ENCODE peak calls at places on chromosome 14, in four cellular contexts. G is SW480, C is EL, F is DMS 273 treated with DMSO at 0.1 percent for 48 hours. P is an unnamed sample.

GRCh38 chr14:103109789-103110415 is 13.4 kb upstream of the TNFAIP2 start:
- DNase-seq in G (peak; percentile 80), C (peak; percentile 94), F (peak; percentile 26), P (no peak)

GRCh38 chr14:105500726-105501101 is 9.7 kb downstream of the TEDC1 start:
- DNase-seq in G (no peak), C (no peak), F (no peak), P (no peak)

GRCh38 chr14:83958359-83958758 is 1571.6 kb upstream of the FLRT2 start:
- DNase-seq in G (no peak), C (no peak), F (no peak), P (no peak)

GRCh38 chr14:49249022-49249421 is 337.2 kb downstream of the RPS29 start:
- DNase-seq in G (peak; percentile 26), C (no peak), F (no peak), P (no peak)

GRCh38 chr14:101480747-101481530 is 80.4 kb upstream of the DIO3 start:
- DNase-seq in G (no peak), C (no peak), F (no peak), P (peak; percentile 44)

GRCh38 chr14:87149583-87150354 is 843.2 kb downstream of the GALC start:
- DNase-seq in G (no peak), C (peak; percentile 35), F (no peak), P (peak; percentile 68)

GRCh38 chr14:65462411-65462810 is 49.9 kb downstream of the FUT8 start:
- DNase-seq in G (peak; percentile 84), C (peak; percentile 81), F (no peak), P (no peak)

GRCh38 chr14:106308839-106309389 is 782.5 kb downstream of the TMEM121 start:
- DNase-seq in G (peak; percentile 21), C (no peak), F (peak; percentile 8), P (no peak)

GRCh38 chr14:50669441-50669986 is 1.4 kb upstream of the SAV1 start:
- DNase-seq in G (peak; percentile 2), C (no peak), F (no peak), P (no peak)

GRCh38 chr14:35044939-35045797 is 904 bp upstream of the FAM177A1 start:
- DNase-seq in G (no peak), C (no peak), F (no peak), P (no peak)

GRCh38 chr14:102872020-102872419 is 50.4 kb upstream of the AMN start:
- DNase-seq in G (no peak), C (no peak), F (no peak), P (no peak)

GRCh38 chr14:69654109-69654508 is 42.7 kb downstream of the SUSD6 start:
- DNase-seq in G (no peak), C (no peak), F (no peak), P (no peak)

GRCh38 chr14:96538663-96539317 is 36.6 kb downstream of the PAPOLA start:
- DNase-seq in G (no peak), C (no peak), F (no peak), P (no peak)

GRCh38 chr14:103103461-103104388 is 9.2 kb downstream of the EXOC3L4 start:
- DNase-seq in G (peak; percentile 85), C (peak; percentile 69), F (peak; percentile 86), P (no peak)

GRCh38 chr14:103727313-103728000 is 11.8 kb downstream of the ZFYVE21 start:
- DNase-seq in G (no peak), C (no peak), F (no peak), P (no peak)

GRCh38 chr14:81401420-81402122 is 1.4 kb upstream of the STON2 start:
- DNase-seq in G (peak; percentile 93), C (peak; percentile 88), F (no peak), P (peak; percentile 88)

GRCh38 chr14:61285364-61285763 is 4.2 kb upstream of the TMEM30B start:
- DNase-seq in G (no peak), C (no peak), F (no peak), P (no peak)

GRCh38 chr14:24367506-24368214 is at the start of gene NFATC4:
- DNase-seq in G (peak; percentile 59), C (peak; percentile 97), F (peak; percentile 77), P (peak; percentile 97)

GRCh38 chr14:57493467-57494181 is at the start of gene CCDC198:
- DNase-seq in G (no peak), C (peak; percentile 9), F (no peak), P (no peak)

GRCh38 chr14:64649383-64649998 is 54.7 kb upstream of the PLEKHG3 start:
- DNase-seq in G (no peak), C (peak; percentile 38), F (no peak), P (no peak)

GRCh38 chr14:69615471-69616407 is 4.3 kb downstream of the SUSD6 start:
- DNase-seq in G (no peak), C (peak; percentile 81), F (peak; percentile 46), P (no peak)

GRCh38 chr14:57136669-57137068 is 132.0 kb downstream of the EXOC5 start:
- DNase-seq in G (no peak), C (no peak), F (peak; percentile 70), P (no peak)

GRCh38 chr14:31045501-31046080 is 19.4 kb upstream of the STRN3 start:
- DNase-seq in G (no peak), C (no peak), F (no peak), P (no peak)

GRCh38 chr14:39229222-39229543 is 4.5 kb upstream of the MIA2 start:
- DNase-seq in G (no peak), C (no peak), F (no peak), P (no peak)

GRCh38 chr14:97117693-97118092 is 320.5 kb downstream of the VRK1 start:
- DNase-seq in G (no peak), C (no peak), F (no peak), P (no peak)